ENCODE peak calls at places on chromosomes 6 and 20, in ten cellular contexts. One of them, this sample, is unnamed.

GRCh38 chr6:166342293-166343156 is at the start of gene SFT2D1:
- DNase-seq in activated CD4-positive, alpha-beta T cell treated with anti-CD3 and anti-CD28 coated beads, Interleukin-2, amount 50 U/mL, for 1 hour: peak; percentile 59
- DNase-seq in hypothalamus: peak; percentile 74
- DNase-seq in head of caudate nucleus: peak; percentile 88
- DNase-seq in Ammon's horn: peak; percentile 86
- DNase-seq in NCI-H524: peak; percentile 69
- DNase-seq in aorta: peak; percentile 97
- DNase-seq in left lung: peak; percentile 91
- DNase-seq in activated CD4-positive, CD25-positive, alpha-beta regulatory T cell: peak; percentile 57
- DNase-seq in NCI-H1092 treated with DMSO at 0.1 percent for 48 hours: peak; percentile 80
- DNase-seq in this sample: no peak

GRCh38 chr6:107698146-107698545 is 126.0 kb downstream of the SCML4 start:
- DNase-seq in activated CD4-positive, alpha-beta T cell treated with anti-CD3 and anti-CD28 coated beads, Interleukin-2, amount 50 U/mL, for 1 hour: no peak
- DNase-seq in hypothalamus: no peak
- DNase-seq in head of caudate nucleus: no peak
- DNase-seq in Ammon's horn: no peak
- DNase-seq in NCI-H524: no peak
- DNase-seq in aorta: no peak
- DNase-seq in left lung: no peak
- DNase-seq in activated CD4-positive, CD25-positive, alpha-beta regulatory T cell: no peak
- DNase-seq in NCI-H1092 treated with DMSO at 0.1 percent for 48 hours: no peak
- DNase-seq in this sample: no peak

GRCh38 chr6:147150303-147150702 is 53.9 kb upstream of the STXBP5 start:
- DNase-seq in activated CD4-positive, alpha-beta T cell treated with anti-CD3 and anti-CD28 coated beads, Interleukin-2, amount 50 U/mL, for 1 hour: no peak
- DNase-seq in hypothalamus: no peak
- DNase-seq in head of caudate nucleus: no peak
- DNase-seq in Ammon's horn: no peak
- DNase-seq in NCI-H524: no peak
- DNase-seq in aorta: no peak
- DNase-seq in left lung: no peak
- DNase-seq in activated CD4-positive, CD25-positive, alpha-beta regulatory T cell: no peak
- DNase-seq in NCI-H1092 treated with DMSO at 0.1 percent for 48 hours: no peak
- DNase-seq in this sample: no peak

GRCh38 chr6:95848717-95849116 is 167.1 kb upstream of the FUT9 start:
- DNase-seq in activated CD4-positive, alpha-beta T cell treated with anti-CD3 and anti-CD28 coated beads, Interleukin-2, amount 50 U/mL, for 1 hour: no peak
- DNase-seq in hypothalamus: no peak
- DNase-seq in head of caudate nucleus: peak; percentile 9
- DNase-seq in Ammon's horn: peak; percentile 3
- DNase-seq in NCI-H524: no peak
- DNase-seq in aorta: no peak
- DNase-seq in left lung: no peak
- DNase-seq in activated CD4-positive, CD25-positive, alpha-beta regulatory T cell: no peak
- DNase-seq in NCI-H1092 treated with DMSO at 0.1 percent for 48 hours: no peak
- DNase-seq in this sample: no peak

GRCh38 chr6:50062051-50062450 is 12.3 kb upstream of the DEFB112 start:
- DNase-seq in activated CD4-positive, alpha-beta T cell treated with anti-CD3 and anti-CD28 coated beads, Interleukin-2, amount 50 U/mL, for 1 hour: no peak
- DNase-seq in hypothalamus: no peak
- DNase-seq in head of caudate nucleus: no peak
- DNase-seq in Ammon's horn: no peak
- DNase-seq in NCI-H524: no peak
- DNase-seq in aorta: no peak
- DNase-seq in left lung: no peak
- DNase-seq in activated CD4-positive, CD25-positive, alpha-beta regulatory T cell: no peak
- DNase-seq in NCI-H1092 treated with DMSO at 0.1 percent for 48 hours: no peak
- DNase-seq in this sample: no peak

GRCh38 chr6:30787954-30788353 is 43.6 kb upstream of the IER3 start:
- DNase-seq in activated CD4-positive, alpha-beta T cell treated with anti-CD3 and anti-CD28 coated beads, Interleukin-2, amount 50 U/mL, for 1 hour: no peak
- DNase-seq in hypothalamus: no peak
- DNase-seq in head of caudate nucleus: no peak
- DNase-seq in Ammon's horn: peak; percentile 32
- DNase-seq in NCI-H524: no peak
- DNase-seq in aorta: peak; percentile 30
- DNase-seq in left lung: no peak
- DNase-seq in activated CD4-positive, CD25-positive, alpha-beta regulatory T cell: no peak
- DNase-seq in NCI-H1092 treated with DMSO at 0.1 percent for 48 hours: no peak
- DNase-seq in this sample: no peak

GRCh38 chr6:85506441-85507093 is 56.7 kb downstream of the NT5E start:
- DNase-seq in activated CD4-positive, alpha-beta T cell treated with anti-CD3 and anti-CD28 coated beads, Interleukin-2, amount 50 U/mL, for 1 hour: no peak
- DNase-seq in hypothalamus: no peak
- DNase-seq in head of caudate nucleus: no peak
- DNase-seq in Ammon's horn: no peak
- DNase-seq in NCI-H524: no peak
- DNase-seq in aorta: no peak
- DNase-seq in left lung: no peak
- DNase-seq in activated CD4-positive, CD25-positive, alpha-beta regulatory T cell: no peak
- DNase-seq in NCI-H1092 treated with DMSO at 0.1 percent for 48 hours: no peak
- DNase-seq in this sample: no peak

GRCh38 chr20:59435496-59435895 is 135.1 kb downstream of the EDN3 start:
- DNase-seq in activated CD4-positive, alpha-beta T cell treated with anti-CD3 and anti-CD28 coated beads, Interleukin-2, amount 50 U/mL, for 1 hour: no peak
- DNase-seq in hypothalamus: no peak
- DNase-seq in head of caudate nucleus: no peak
- DNase-seq in Ammon's horn: no peak
- DNase-seq in NCI-H524: peak; percentile 64
- DNase-seq in aorta: no peak
- DNase-seq in left lung: no peak
- DNase-seq in activated CD4-positive, CD25-positive, alpha-beta regulatory T cell: no peak
- DNase-seq in NCI-H1092 treated with DMSO at 0.1 percent for 48 hours: no peak
- DNase-seq in this sample: no peak

GRCh38 chr20:58719971-58720371 is 27.4 kb downstream of the NPEPL1 start:
- DNase-seq in activated CD4-positive, alpha-beta T cell treated with anti-CD3 and anti-CD28 coated beads, Interleukin-2, amount 50 U/mL, for 1 hour: no peak
- DNase-seq in hypothalamus: no peak
- DNase-seq in head of caudate nucleus: no peak
- DNase-seq in Ammon's horn: no peak
- DNase-seq in NCI-H524: no peak
- DNase-seq in aorta: peak; percentile 33
- DNase-seq in left lung: peak; percentile 14
- DNase-seq in activated CD4-positive, CD25-positive, alpha-beta regulatory T cell: no peak
- DNase-seq in NCI-H1092 treated with DMSO at 0.1 percent for 48 hours: no peak
- DNase-seq in this sample: no peak

GRCh38 chr20:57459278-57459677 is 65.7 kb downstream of the CTCFL start:
- DNase-seq in activated CD4-positive, alpha-beta T cell treated with anti-CD3 and anti-CD28 coated beads, Interleukin-2, amount 50 U/mL, for 1 hour: no peak
- DNase-seq in hypothalamus: no peak
- DNase-seq in head of caudate nucleus: no peak
- DNase-seq in Ammon's horn: peak; percentile 25
- DNase-seq in NCI-H524: peak; percentile 86
- DNase-seq in aorta: no peak
- DNase-seq in left lung: no peak
- DNase-seq in activated CD4-positive, CD25-positive, alpha-beta regulatory T cell: no peak
- DNase-seq in NCI-H1092 treated with DMSO at 0.1 percent for 48 hours: no peak
- DNase-seq in this sample: no peak

GRCh38 chr6:140041056-140041455 is 666.6 kb upstream of the CITED2 start:
- DNase-seq in activated CD4-positive, alpha-beta T cell treated with anti-CD3 and anti-CD28 coated beads, Interleukin-2, amount 50 U/mL, for 1 hour: no peak
- DNase-seq in hypothalamus: no peak
- DNase-seq in head of caudate nucleus: no peak
- DNase-seq in Ammon's horn: no peak
- DNase-seq in NCI-H524: no peak
- DNase-seq in aorta: no peak
- DNase-seq in left lung: no peak
- DNase-seq in activated CD4-positive, CD25-positive, alpha-beta regulatory T cell: no peak
- DNase-seq in NCI-H1092 treated with DMSO at 0.1 percent for 48 hours: no peak
- DNase-seq in this sample: no peak

GRCh38 chr6:138957484-138957883 is 30.6 kb downstream of the REPS1 start:
- DNase-seq in activated CD4-positive, alpha-beta T cell treated with anti-CD3 and anti-CD28 coated beads, Interleukin-2, amount 50 U/mL, for 1 hour: no peak
- DNase-seq in hypothalamus: no peak
- DNase-seq in head of caudate nucleus: no peak
- DNase-seq in Ammon's horn: no peak
- DNase-seq in NCI-H524: no peak
- DNase-seq in aorta: no peak
- DNase-seq in left lung: no peak
- DNase-seq in activated CD4-positive, CD25-positive, alpha-beta regulatory T cell: no peak
- DNase-seq in NCI-H1092 treated with DMSO at 0.1 percent for 48 hours: no peak
- DNase-seq in this sample: no peak

GRCh38 chr6:45728674-45729073 is 287.0 kb downstream of the CLIC5 start:
- DNase-seq in activated CD4-positive, alpha-beta T cell treated with anti-CD3 and anti-CD28 coated beads, Interleukin-2, amount 50 U/mL, for 1 hour: no peak
- DNase-seq in hypothalamus: no peak
- DNase-seq in head of caudate nucleus: no peak
- DNase-seq in Ammon's horn: no peak
- DNase-seq in NCI-H524: no peak
- DNase-seq in aorta: no peak
- DNase-seq in left lung: no peak
- DNase-seq in activated CD4-positive, CD25-positive, alpha-beta regulatory T cell: no peak
- DNase-seq in NCI-H1092 treated with DMSO at 0.1 percent for 48 hours: no peak
- DNase-seq in this sample: no peak

GRCh38 chr20:36273414-36274247 is 32.5 kb upstream of the DLGAP4 start:
- DNase-seq in activated CD4-positive, alpha-beta T cell treated with anti-CD3 and anti-CD28 coated beads, Interleukin-2, amount 50 U/mL, for 1 hour: peak; percentile 8
- DNase-seq in hypothalamus: no peak
- DNase-seq in head of caudate nucleus: peak; percentile 57
- DNase-seq in Ammon's horn: no peak
- DNase-seq in NCI-H524: no peak
- DNase-seq in aorta: peak; percentile 47
- DNase-seq in left lung: no peak
- DNase-seq in activated CD4-positive, CD25-positive, alpha-beta regulatory T cell: no peak
- DNase-seq in NCI-H1092 treated with DMSO at 0.1 percent for 48 hours: no peak
- DNase-seq in this sample: no peak

GRCh38 chr6:81761197-81761596 is 8.7 kb upstream of the TENT5A start:
- DNase-seq in activated CD4-positive, alpha-beta T cell treated with anti-CD3 and anti-CD28 coated beads, Interleukin-2, amount 50 U/mL, for 1 hour: no peak
- DNase-seq in hypothalamus: no peak
- DNase-seq in head of caudate nucleus: no peak
- DNase-seq in Ammon's horn: no peak
- DNase-seq in NCI-H524: no peak
- DNase-seq in aorta: no peak
- DNase-seq in left lung: no peak
- DNase-seq in activated CD4-positive, CD25-positive, alpha-beta regulatory T cell: no peak
- DNase-seq in NCI-H1092 treated with DMSO at 0.1 percent for 48 hours: no peak
- DNase-seq in this sample: no peak

GRCh38 chr6:90175627-90176538 is 120.8 kb downstream of the BACH2 start:
- DNase-seq in activated CD4-positive, alpha-beta T cell treated with anti-CD3 and anti-CD28 coated beads, Interleukin-2, amount 50 U/mL, for 1 hour: peak; percentile 45
- DNase-seq in hypothalamus: no peak
- DNase-seq in head of caudate nucleus: no peak
- DNase-seq in Ammon's horn: no peak
- DNase-seq in NCI-H524: no peak
- DNase-seq in aorta: no peak
- DNase-seq in left lung: no peak
- DNase-seq in activated CD4-positive, CD25-positive, alpha-beta regulatory T cell: peak; percentile 6
- DNase-seq in NCI-H1092 treated with DMSO at 0.1 percent for 48 hours: no peak
- DNase-seq in this sample: no peak

GRCh38 chr6:80959034-80959433 is 793.4 kb downstream of the TENT5A start:
- DNase-seq in activated CD4-positive, alpha-beta T cell treated with anti-CD3 and anti-CD28 coated beads, Interleukin-2, amount 50 U/mL, for 1 hour: no peak
- DNase-seq in hypothalamus: no peak
- DNase-seq in head of caudate nucleus: no peak
- DNase-seq in Ammon's horn: no peak
- DNase-seq in NCI-H524: no peak
- DNase-seq in aorta: no peak
- DNase-seq in left lung: no peak
- DNase-seq in activated CD4-positive, CD25-positive, alpha-beta regulatory T cell: no peak
- DNase-seq in NCI-H1092 treated with DMSO at 0.1 percent for 48 hours: no peak
- DNase-seq in this sample: no peak

GRCh38 chr6:137162692-137163303 is 10.6 kb downstream of the IL22RA2 start:
- DNase-seq in activated CD4-positive, alpha-beta T cell treated with anti-CD3 and anti-CD28 coated beads, Interleukin-2, amount 50 U/mL, for 1 hour: no peak
- DNase-seq in hypothalamus: no peak
- DNase-seq in head of caudate nucleus: no peak
- DNase-seq in Ammon's horn: no peak
- DNase-seq in NCI-H524: no peak
- DNase-seq in aorta: no peak
- DNase-seq in left lung: no peak
- DNase-seq in activated CD4-positive, CD25-positive, alpha-beta regulatory T cell: no peak
- DNase-seq in NCI-H1092 treated with DMSO at 0.1 percent for 48 hours: no peak
- DNase-seq in this sample: no peak

GRCh38 chr20:48523191-48523757 is 304.5 kb downstream of the PREX1 start:
- DNase-seq in activated CD4-positive, alpha-beta T cell treated with anti-CD3 and anti-CD28 coated beads, Interleukin-2, amount 50 U/mL, for 1 hour: no peak
- DNase-seq in hypothalamus: no peak
- DNase-seq in head of caudate nucleus: no peak
- DNase-seq in Ammon's horn: no peak
- DNase-seq in NCI-H524: no peak
- DNase-seq in aorta: no peak
- DNase-seq in left lung: no peak
- DNase-seq in activated CD4-positive, CD25-positive, alpha-beta regulatory T cell: no peak
- DNase-seq in NCI-H1092 treated with DMSO at 0.1 percent for 48 hours: no peak
- DNase-seq in this sample: no peak

GRCh38 chr6:54981647-54982046 is 135.1 kb downstream of the FAM83B start:
- DNase-seq in activated CD4-positive, alpha-beta T cell treated with anti-CD3 and anti-CD28 coated beads, Interleukin-2, amount 50 U/mL, for 1 hour: no peak
- DNase-seq in hypothalamus: no peak
- DNase-seq in head of caudate nucleus: no peak
- DNase-seq in Ammon's horn: no peak
- DNase-seq in NCI-H524: no peak
- DNase-seq in aorta: no peak
- DNase-seq in left lung: no peak
- DNase-seq in activated CD4-positive, CD25-positive, alpha-beta regulatory T cell: no peak
- DNase-seq in NCI-H1092 treated with DMSO at 0.1 percent for 48 hours: no peak
- DNase-seq in this sample: no peak

GRCh38 chr6:154602296-154602695 is 91.8 kb upstream of the CNKSR3 start:
- DNase-seq in activated CD4-positive, alpha-beta T cell treated with anti-CD3 and anti-CD28 coated beads, Interleukin-2, amount 50 U/mL, for 1 hour: no peak
- DNase-seq in hypothalamus: no peak
- DNase-seq in head of caudate nucleus: no peak
- DNase-seq in Ammon's horn: no peak
- DNase-seq in NCI-H524: no peak
- DNase-seq in aorta: no peak
- DNase-seq in left lung: no peak
- DNase-seq in activated CD4-positive, CD25-positive, alpha-beta regulatory T cell: no peak
- DNase-seq in NCI-H1092 treated with DMSO at 0.1 percent for 48 hours: no peak
- DNase-seq in this sample: no peak